ENCODE peak calls at places on chromosomes 7 and 10, in seven cellular contexts. U, J, H, R, T, X and P are unnamed samples.

GRCh38 chr7:140696024-140696678 is 357 bp upstream of the NDUFB2 start:
- DNase-seq in H (peak; percentile 92), T (peak; percentile 97), U (no peak), J (peak; percentile 92), X (peak; percentile 90), R (peak; percentile 73), P (peak; percentile 54)

GRCh38 chr7:157438121-157439025 is 101.6 kb downstream of the DNAJB6 start:
- DNase-seq in U (no peak), J (no peak), X (no peak), T (no peak), R (peak; percentile 47), H (no peak), P (no peak)

GRCh38 chr7:159154243-159154642 is 9.6 kb upstream of the VIPR2 start:
- DNase-seq in T (no peak), U (no peak), H (no peak), X (no peak), R (peak; percentile 59), J (no peak), P (no peak)

GRCh38 chr10:11515596-11516418 is 95.6 kb downstream of the USP6NL start:
- DNase-seq in T (peak; percentile 15), X (peak; percentile 71), J (peak; percentile 39), H (peak; percentile 3), U (no peak), R (no peak), P (no peak)

GRCh38 chr7:5627745-5628547 is 153.5 kb downstream of the RNF216 start:
- DNase-seq in H (no peak), U (no peak), R (peak; percentile 13), T (no peak), J (no peak), X (no peak), P (no peak)

GRCh38 chr10:102835007-102835482 is 2.2 kb downstream of the CYP17A1 start:
- DNase-seq in J (peak; percentile 75), T (peak; percentile 82), X (peak; percentile 78), U (peak; percentile 75), H (peak; percentile 58), R (peak; percentile 83), P (no peak)

GRCh38 chr7:80869385-80869784 is 49.5 kb downstream of the SEMA3C start:
- DNase-seq in X (no peak), T (no peak), R (no peak), J (no peak), U (no peak), H (no peak), P (no peak)

GRCh38 chr7:23410446-23411183 is 59.7 kb downstream of the IGF2BP3 start:
- DNase-seq in X (no peak), H (no peak), T (no peak), R (no peak), U (no peak), J (no peak), P (no peak)

GRCh38 chr7:50351267-50351666 is 46.8 kb downstream of the IKZF1 start:
- DNase-seq in H (no peak), R (no peak), T (no peak), X (no peak), J (no peak), U (no peak), P (no peak)

GRCh38 chr7:22278660-22279059 is 78.3 kb downstream of the RAPGEF5 start:
- DNase-seq in T (no peak), H (no peak), R (no peak), U (no peak), J (no peak), X (no peak), P (no peak)

GRCh38 chr7:99036531-99037175 is 107.3 kb downstream of the SMURF1 start:
- DNase-seq in J (no peak), H (no peak), T (peak; percentile 49), U (no peak), R (no peak), X (peak; percentile 39), P (no peak)

GRCh38 chr7:8303904-8304528 is 42.0 kb upstream of the ICA1 start:
- DNase-seq in T (no peak), X (no peak), R (no peak), U (no peak), J (no peak), H (no peak), P (no peak)

GRCh38 chr10:5442056-5442989 is 30.0 kb downstream of the NET1 start:
- DNase-seq in T (peak; percentile 16), H (no peak), R (no peak), J (peak; percentile 57), U (no peak), X (peak; percentile 72), P (no peak)

GRCh38 chr7:92042056-92042737 is 92.1 kb downstream of the CYP51A1 start:
- DNase-seq in T (no peak), J (no peak), H (no peak), U (no peak), X (no peak), R (no peak), P (no peak)

GRCh38 chr10:125146791-125147604 is 13.4 kb downstream of the CTBP2 start:
- DNase-seq in X (no peak), T (no peak), R (no peak), H (no peak), U (no peak), J (no peak), P (no peak)

GRCh38 chr7:80478683-80479082 is 33.2 kb downstream of the GNAT3 start:
- DNase-seq in U (no peak), T (no peak), H (no peak), J (no peak), R (no peak), X (no peak), P (no peak)

GRCh38 chr10:94308866-94309265 is 53.9 kb downstream of the NOC3L start:
- DNase-seq in J (no peak), X (no peak), H (no peak), U (no peak), R (no peak), T (no peak), P (no peak)

GRCh38 chr10:404341-404740 is 269.1 kb downstream of the ZMYND11 start:
- DNase-seq in T (no peak), X (no peak), J (no peak), H (no peak), U (no peak), R (no peak), P (no peak)

GRCh38 chr10:85916999-85917573 is 449.5 kb downstream of the GRID1 start:
- DNase-seq in T (peak; percentile 58), X (no peak), R (no peak), J (peak; percentile 34), H (no peak), U (no peak), P (no peak)

GRCh38 chr10:43737003-43737402 is 88.3 kb upstream of the ZNF32 start:
- DNase-seq in X (no peak), J (no peak), U (no peak), R (peak; percentile 49), T (peak; percentile 27), H (no peak), P (no peak)

GRCh38 chr10:8312861-8313260 is 258.4 kb downstream of the GATA3 start:
- DNase-seq in R (no peak), X (no peak), T (peak; percentile 65), H (no peak), U (no peak), J (no peak), P (no peak)

GRCh38 chr7:45985902-45986301 is 64.8 kb upstream of the IGFBP3 start:
- DNase-seq in J (no peak), U (no peak), R (no peak), X (no peak), T (no peak), H (no peak), P (no peak)

GRCh38 chr10:13462551-13462950 is 66.3 kb downstream of the BEND7 start:
- DNase-seq in X (no peak), R (no peak), H (no peak), J (no peak), U (no peak), T (no peak), P (no peak)

GRCh38 chr10:27637601-27638000 is 108.0 kb downstream of the MKX start:
- DNase-seq in R (no peak), H (no peak), T (no peak), J (no peak), U (no peak), X (no peak), P (no peak)

GRCh38 chr7:146366938-146367337 is 250.3 kb downstream of the CNTNAP2 start:
- DNase-seq in J (no peak), T (no peak), R (no peak), U (no peak), X (no peak), H (no peak), P (no peak)

GRCh38 chr7:27802977-27803376 is 63.0 kb downstream of the TAX1BP1 start:
- DNase-seq in H (no peak), J (no peak), R (no peak), T (no peak), X (no peak), U (no peak), P (no peak)

GRCh38 chr7:106218546-106218945 is 66.2 kb downstream of the NAMPT start:
- DNase-seq in U (no peak), R (no peak), X (no peak), J (no peak), T (no peak), H (no peak), P (no peak)

GRCh38 chr10:79001082-79001885 is 67.5 kb upstream of the ZMIZ1 start:
- DNase-seq in X (no peak), J (no peak), U (no peak), R (no peak), T (no peak), H (no peak), P (no peak)

GRCh38 chr7:91398341-91398740 is 134.1 kb downstream of the FZD1 start:
- DNase-seq in U (no peak), X (no peak), H (no peak), T (no peak), J (no peak), R (no peak), P (no peak)

GRCh38 chr10:35546824-35547225 is 58.3 kb upstream of the GJD4 start:
- DNase-seq in U (no peak), X (no peak), H (no peak), J (peak; percentile 24), R (no peak), T (no peak), P (no peak)

GRCh38 chr7:43619213-43620012 is 36.5 kb downstream of the STK17A start:
- DNase-seq in J (no peak), U (no peak), T (no peak), X (no peak), H (no peak), R (no peak), P (no peak)

GRCh38 chr7:139588632-139589031 is 65.1 kb downstream of the CLEC2L start:
- DNase-seq in H (no peak), R (peak; percentile 47), J (no peak), T (no peak), U (no peak), X (no peak), P (no peak)

GRCh38 chr10:28263136-28263857 is 39.6 kb downstream of the MPP7 start:
- DNase-seq in U (no peak), H (no peak), R (no peak), T (no peak), J (peak; percentile 71), X (no peak), P (no peak)

GRCh38 chr10:71220689-71221540 is 8.5 kb downstream of the UNC5B start:
- DNase-seq in H (no peak), U (no peak), J (no peak), X (no peak), T (peak; percentile 8), R (peak; percentile 29), P (no peak)

GRCh38 chr10:108957681-108958080 is 965.6 kb downstream of the XPNPEP1 start:
- DNase-seq in H (no peak), U (no peak), T (no peak), J (no peak), X (peak; percentile 31), R (no peak), P (no peak)

GRCh38 chr7:27095897-27096755 is at the start of gene HOXA1:
- DNase-seq in X (peak; percentile 66), J (peak; percentile 84), U (peak; percentile 73), H (peak; percentile 47), R (peak; percentile 95), T (no peak), P (peak; percentile 52)

GRCh38 chr10:21687197-21687993 is 153.4 kb downstream of the MLLT10 start:
- DNase-seq in R (no peak), J (no peak), U (no peak), H (no peak), X (no peak), T (no peak), P (no peak)